ENCODE peak calls at places on chromosomes 7 and 10, in five cellular contexts. U, H, F, N and T are unnamed samples. For H4K20me1, the result is how much of the 10 kb centered on the place peaks cover.

GRCh38 chr10:16843252-16843870 is 26.1 kb upstream of the RSU1 start:
- DNase-seq in U (peak), H (peak), F (peak), N (peak), T (peak)

GRCh38 chr10:60236869-60237524 is 152.7 kb downstream of the ANK3 start:
- DNase-seq in U (peak), H (peak), F (no peak), N (no peak), T (no peak)

GRCh38 chr10:127135844-127136577 is 60.4 kb downstream of the INSYN2A start:
- DNase-seq in U (no peak), H (no peak), F (no peak), N (no peak), T (no peak)

GRCh38 chr7:7962851-7963250 is 5.7 kb upstream of the GLCCI1 start:
- DNase-seq in U (no peak), H (peak), F (no peak), N (no peak), T (no peak)

GRCh38 chr10:17238445-17239275 is 10.6 kb downstream of the VIM start:
- DNase-seq in U (peak), H (peak), F (no peak), N (no peak), T (no peak)

GRCh38 chr7:27031289-27032172 is 64.3 kb downstream of the HOXA1 start:
- DNase-seq in U (peak), H (peak), F (no peak), N (peak), T (no peak)

GRCh38 chr10:70055550-70055949 is 2.9 kb downstream of the MACROH2A2 start:
- DNase-seq in U (no peak), H (peak), F (no peak), N (peak), T (no peak)

GRCh38 chr10:49369216-49370162 is 26.4 kb downstream of the DRGX start:
- DNase-seq in U (peak), H (peak), F (no peak), N (peak), T (no peak)

GRCh38 chr10:86498608-86499007 is 23.0 kb downstream of the WAPL start:
- DNase-seq in U (no peak), H (no peak), F (no peak), N (no peak), T (no peak)

GRCh38 chr7:132996581-132997242 is 85.2 kb downstream of the CHCHD3 start:
- DNase-seq in U (no peak), H (peak), F (no peak), N (no peak), T (peak)

GRCh38 chr10:48575901-48576300 is 29.0 kb downstream of the ARHGAP22 start:
- DNase-seq in U (no peak), H (no peak), F (no peak), N (no peak), T (no peak)

GRCh38 chr7:89334785-89335184 is 539.2 kb upstream of the TEX47 start:
- DNase-seq in U (no peak), H (no peak), F (no peak), N (peak), T (no peak)

GRCh38 chr7:112898432-112899290 is 108.5 kb upstream of the TMEM168 start:
- DNase-seq in U (peak), H (peak), F (peak), N (peak), T (peak)

GRCh38 chr10:78982726-78983125 is 86.0 kb upstream of the ZMIZ1 start:
- DNase-seq in U (no peak), H (no peak), F (no peak), N (no peak), T (no peak)

GRCh38 chr7:151249732-151250072 is 1.2 kb upstream of the SMARCD3 start:
- DNase-seq in U (no peak), H (peak), F (peak), N (no peak), T (peak)

GRCh38 chr10:68950598-68950997 is 5.4 kb upstream of the DDX21 start:
- DNase-seq in U (no peak), H (no peak), F (no peak), N (no peak), T (no peak)

GRCh38 chr7:116497708-116498107 is 1.8 kb upstream of the CAV2 start:
- DNase-seq in U (no peak), H (no peak), F (no peak), N (no peak), T (no peak)

GRCh38 chr7:75628055-75628454 is 110.7 kb downstream of the HIP1 start:
- DNase-seq in U (no peak), H (no peak), F (no peak), N (no peak), T (no peak)
- H3K4me3 ChIP-seq in U (no peak), H (no peak), F (no peak), N (no peak), T (no peak)

GRCh38 chr10:99080275-99080816 is 155.3 kb downstream of the HPSE2 start:
- DNase-seq in U (no peak), H (no peak), F (no peak), N (no peak), T (no peak)

GRCh38 chr10:99084161-99084560 is 151.5 kb downstream of the HPSE2 start:
- DNase-seq in U (no peak), H (no peak), F (no peak), N (no peak), T (peak)

DNA sequence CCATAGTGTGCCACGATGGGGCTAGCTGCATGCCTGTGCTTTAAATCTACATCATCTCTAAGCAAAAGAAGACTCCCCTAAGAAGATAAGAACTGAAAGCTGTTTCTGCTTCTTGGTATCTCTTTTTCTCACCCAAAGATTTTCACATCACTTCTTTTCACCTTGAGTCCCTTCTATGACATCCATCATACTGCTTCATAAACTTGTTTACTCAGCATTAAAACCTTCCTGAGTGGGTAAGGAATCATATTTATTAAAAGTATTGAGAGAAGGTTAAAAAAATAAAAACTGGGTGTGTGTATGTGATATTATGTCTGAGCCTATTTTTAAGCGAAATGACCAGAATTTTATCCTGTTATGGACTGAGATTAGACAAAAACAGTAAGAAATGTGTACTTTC is 150.3 kb downstream of the HPSE2 start:
- DNase-seq in U (no peak), H (no peak), F (no peak), N (no peak), T (no peak)
- H4K20me1 ChIP-seq in U (under half), H (under half), F (under half), N (under half), T (under half)

GRCh38 chr10:113089581-113089980 is 139.5 kb downstream of the TCF7L2 start:
- DNase-seq in U (no peak), H (no peak), F (no peak), N (no peak), T (no peak)
- H3K4me3 ChIP-seq in U (no peak), H (no peak), F (no peak), N (no peak), T (no peak)

DNA sequence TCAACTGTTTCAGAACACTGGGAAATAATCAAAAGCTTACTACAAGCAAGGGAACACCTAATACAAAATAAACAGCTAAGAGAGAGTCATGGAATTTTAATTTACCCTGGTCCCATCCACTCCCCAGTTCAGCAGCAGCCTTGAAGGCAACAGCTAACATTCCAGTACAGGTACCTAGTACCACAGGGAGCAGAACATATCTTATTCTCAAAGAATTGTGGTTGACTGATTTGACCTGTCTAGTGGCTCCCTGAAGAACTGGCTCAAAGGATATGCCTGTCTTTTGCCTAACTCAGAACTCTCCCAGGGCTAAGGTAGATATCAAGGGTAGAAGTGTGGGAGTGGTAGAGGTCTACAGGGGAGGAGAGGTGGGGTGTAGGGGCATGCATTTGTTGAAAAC is 32.3 kb downstream of the SMURF1 start:
- DNase-seq in U (no peak), H (no peak), F (no peak), N (peak), T (no peak)
- H4K20me1 ChIP-seq in U (under half), H (half or more), F (under half), N (half or more), T (under half)